ENCODE peak calls at places on chromosome 17, in eight cellular contexts. H, F, G, Q, D, V, U and B are unnamed samples. For H3K9me3, the result is how much of the 10 kb centered on the place peaks cover.

GRCh38 chr17:32298298-32298697 is 32.7 kb downstream of the RHBDL3 start:
- DNase-seq in D (no peak), Q (no peak), U (no peak), V (no peak), H (no peak), F (no peak), G (no peak), B (no peak)

GRCh38 chr17:29140051-29140582 is 40.1 kb downstream of the MYO18A start:
- DNase-seq in U (no peak), V (peak), H (peak), Q (peak), D (peak), F (peak), G (peak), B (no peak)

GRCh38 chr17:28701987-28702751 is 9.5 kb downstream of the PROCA1 start:
- DNase-seq in F (no peak), H (no peak), D (no peak), Q (no peak), U (no peak), V (no peak), G (no peak), B (no peak)

GRCh38 chr17:45104907-45105624 is 27.2 kb downstream of the PLCD3 start:
- DNase-seq in D (no peak), U (no peak), H (no peak), G (no peak), V (no peak), Q (no peak), F (no peak), B (no peak)

GRCh38 chr17:4834621-4835020 is 1.5 kb downstream of the MINK1 start:
- DNase-seq in H (no peak), U (no peak), Q (peak), D (no peak), F (no peak), G (no peak), V (no peak), B (no peak)

GRCh38 chr17:14464741-14465140 is 163.9 kb downstream of the HS3ST3B1 start:
- DNase-seq in F (no peak), H (peak), V (peak), D (no peak), U (no peak), G (no peak), Q (no peak), B (no peak)

GRCh38 chr17:19387921-19388521 is 1.0 kb upstream of the MFAP4 start:
- DNase-seq in F (no peak), V (peak), H (no peak), U (no peak), G (no peak), D (no peak), Q (no peak), B (no peak)

GRCh38 chr17:62963296-62963695 is 2.7 kb upstream of the TANC2 start:
- DNase-seq in Q (no peak), V (peak), D (peak), H (no peak), F (no peak), U (peak), G (no peak), B (no peak)

GRCh38 chr17:44900894-44901293 is 1.6 kb upstream of the EFTUD2 start:
- DNase-seq in V (peak), U (no peak), H (no peak), F (no peak), Q (no peak), D (peak), G (no peak), B (no peak)

GRCh38 chr17:45296003-45296832 is 20.6 kb downstream of the MAP3K14 start:
- DNase-seq in F (no peak), D (no peak), U (no peak), H (no peak), Q (peak), V (peak), G (no peak), B (no peak)

GRCh38 chr17:28643979-28644781 is 778 bp downstream of the BLTP2 start:
- DNase-seq in V (peak), G (peak), U (peak), Q (peak), D (peak), H (peak), F (no peak), B (peak)

GRCh38 chr17:79933863-79934652 is 94.8 kb upstream of the CBX4 start:
- DNase-seq in H (no peak), V (peak), G (peak), D (peak), Q (peak), F (no peak), U (no peak), B (no peak)

GRCh38 chr17:29758255-29758654 is 135.5 kb upstream of the CORO6 start:
- DNase-seq in Q (no peak), H (no peak), U (no peak), V (no peak), F (no peak), G (no peak), D (no peak), B (no peak)

GRCh38 chr17:4771519-4772234 is at the start of gene TM4SF5:
- DNase-seq in D (no peak), Q (peak), H (no peak), F (no peak), U (no peak), V (no peak), G (peak), B (no peak)

GRCh38 chr17:64245218-64246145 is 17.6 kb downstream of the TEX2 start:
- DNase-seq in Q (no peak), F (no peak), G (no peak), H (no peak), U (no peak), D (no peak), V (peak), B (no peak)

GRCh38 chr17:79910985-79911361 is 71.7 kb upstream of the CBX4 start:
- DNase-seq in U (no peak), V (no peak), F (no peak), D (no peak), H (no peak), Q (no peak), G (no peak), B (no peak)

GRCh38 chr17:17075037-17075755 is 32.9 kb downstream of the MPRIP start:
- DNase-seq in H (no peak), D (peak), G (no peak), F (peak), Q (no peak), U (no peak), V (peak), B (no peak)

GRCh38 chr17:74448774-74449173 is 16.9 kb downstream of the GPRC5C start:
- DNase-seq in F (no peak), D (no peak), H (no peak), G (no peak), V (no peak), Q (no peak), U (no peak), B (no peak)

GRCh38 chr17:11643851-11644250 is 45.6 kb downstream of the DNAH9 start:
- DNase-seq in H (no peak), Q (no peak), F (no peak), V (no peak), U (no peak), D (no peak), G (no peak), B (no peak)

GRCh38 chr17:66904760-66905637 is 59.5 kb upstream of the CACNG4 start:
- DNase-seq in G (peak), Q (no peak), H (peak), D (peak), F (peak), V (peak), U (no peak), B (no peak)

GRCh38 chr17:1880851-1881630 is 51.2 kb downstream of the RPA1 start:
- DNase-seq in D (no peak), V (peak), F (no peak), Q (no peak), H (no peak), U (no peak), G (no peak), B (no peak)

GRCh38 chr17:5921919-5922318 is 148.3 kb upstream of the WSCD1 start:
- DNase-seq in Q (no peak), G (no peak), F (no peak), H (no peak), V (no peak), D (no peak), U (peak), B (no peak)

GRCh38 chr17:30530346-30531025 is 53.3 kb downstream of the GOSR1 start:
- DNase-seq in G (no peak), D (no peak), V (peak), U (no peak), H (no peak), F (no peak), Q (no peak), B (no peak)

GRCh38 chr17:42581744-42582270 is 4.3 kb upstream of the PSMC3IP start:
- DNase-seq in F (no peak), H (no peak), D (no peak), U (no peak), V (no peak), Q (no peak), G (no peak), B (no peak)

GRCh38 chr17:62688398-62689140 is 61.1 kb downstream of the MRC2 start:
- DNase-seq in Q (no peak), H (no peak), U (no peak), D (no peak), V (no peak), G (no peak), F (no peak), B (no peak)

GRCh38 chr17:64326420-64327054 is 63.5 kb upstream of the TEX2 start:
- DNase-seq in G (peak), F (peak), H (peak), V (no peak), Q (peak), U (no peak), D (peak), B (no peak)

GRCh38 chr17:77451271-77451893 is 310.6 kb downstream of the SEC14L1 start:
- DNase-seq in D (peak), V (peak), F (peak), Q (peak), U (no peak), H (peak), G (peak), B (no peak)
- TF ChIP-seq POLR2A in D (no peak), V (no peak), F (no peak), Q (no peak), U (no peak), H (peak), G (no peak), B (no peak)

GRCh38 chr17:83154311-83155127 is 75.1 kb downstream of the METRNL start:
- DNase-seq in G (no peak), U (no peak), F (no peak), V (no peak), D (no peak), H (no peak), Q (no peak), B (peak)

GRCh38 chr17:83153681-83154310 is 74.4 kb downstream of the METRNL start:
- DNase-seq in V (no peak), Q (no peak), H (no peak), D (no peak), G (no peak), F (no peak), U (no peak), B (peak)

GRCh38 chr17:83152221-83152744 is 72.9 kb downstream of the METRNL start:
- DNase-seq in U (no peak), D (no peak), H (no peak), Q (no peak), G (no peak), F (no peak), V (no peak), B (peak)

GRCh38 chr17:83151442-83152220 is 72.2 kb downstream of the METRNL start:
- DNase-seq in Q (no peak), G (no peak), U (no peak), D (no peak), H (no peak), V (peak), F (peak), B (peak)

DNA sequence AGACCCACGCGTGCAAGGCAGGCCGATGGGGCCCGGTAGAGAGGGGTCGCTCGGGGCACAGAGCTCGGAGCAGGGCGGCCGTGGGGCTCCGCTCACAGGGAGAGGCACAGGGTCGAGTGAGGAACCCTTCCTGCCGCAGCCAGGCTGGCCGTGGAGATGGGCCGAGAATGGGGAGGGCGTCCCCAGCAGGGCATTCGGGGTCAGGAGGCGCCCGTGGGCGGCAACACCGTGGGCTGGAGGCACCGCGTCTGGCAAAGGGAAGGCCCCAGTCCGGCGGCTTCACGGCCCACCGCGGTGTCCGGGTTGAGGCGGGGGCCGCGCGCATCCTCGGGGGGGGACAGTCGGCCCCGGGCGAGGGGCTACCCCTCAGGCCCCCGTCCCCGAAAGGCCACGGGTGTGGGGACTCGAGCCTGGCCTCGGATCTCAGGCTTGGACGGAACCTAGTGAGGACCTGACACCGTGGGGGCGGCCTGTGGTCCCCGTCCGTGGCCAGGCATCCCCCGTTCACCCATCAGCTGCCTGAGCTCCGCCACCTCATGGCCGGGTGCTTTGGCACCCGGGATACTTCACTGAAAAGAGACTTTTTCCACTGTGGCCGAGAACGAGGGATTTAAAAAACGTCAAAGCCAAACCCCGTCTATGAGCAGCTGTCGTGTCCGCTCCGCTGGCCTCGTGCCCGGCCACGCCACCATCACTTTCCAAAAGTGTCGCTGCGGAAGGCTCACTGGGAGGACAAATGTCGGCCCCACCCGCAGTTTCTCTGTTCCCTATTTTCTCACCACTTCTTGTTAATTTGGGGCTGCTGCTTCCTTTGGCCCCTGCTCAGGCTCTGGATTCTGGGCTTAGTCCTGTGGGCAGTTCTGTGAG is 73.6 kb downstream of the METRNL start:
- DNase-seq in U (no peak), Q (peak), D (peak), F (no peak), G (no peak), V (no peak), H (no peak), B (peak)
- H3K9me3 ChIP-seq in U (under half), Q (under half), D (under half), F (under half), G (under half), V (under half), H (under half), B (under half)

GRCh38 chr17:78359216-78359935 is 501 bp downstream of the SOCS3 start:
- DNase-seq in H (no peak), Q (no peak), G (no peak), U (no peak), F (peak), V (no peak), D (no peak), B (no peak)
- TF ChIP-seq POLR2A in H (no peak), Q (no peak), G (no peak), U (no peak), F (no peak), V (no peak), D (no peak), B (no peak)

GRCh38 chr17:21677126-21677910 is 15.0 kb upstream of the KCNJ18 start:
- DNase-seq in H (no peak), G (no peak), F (no peak), D (no peak), V (no peak), U (no peak), Q (no peak), B (no peak)
- H3K9me3 ChIP-seq in H (under half), G (under half), F (under half), D (under half), V (half or more), U (under half), Q (under half), B (under half)

DNA sequence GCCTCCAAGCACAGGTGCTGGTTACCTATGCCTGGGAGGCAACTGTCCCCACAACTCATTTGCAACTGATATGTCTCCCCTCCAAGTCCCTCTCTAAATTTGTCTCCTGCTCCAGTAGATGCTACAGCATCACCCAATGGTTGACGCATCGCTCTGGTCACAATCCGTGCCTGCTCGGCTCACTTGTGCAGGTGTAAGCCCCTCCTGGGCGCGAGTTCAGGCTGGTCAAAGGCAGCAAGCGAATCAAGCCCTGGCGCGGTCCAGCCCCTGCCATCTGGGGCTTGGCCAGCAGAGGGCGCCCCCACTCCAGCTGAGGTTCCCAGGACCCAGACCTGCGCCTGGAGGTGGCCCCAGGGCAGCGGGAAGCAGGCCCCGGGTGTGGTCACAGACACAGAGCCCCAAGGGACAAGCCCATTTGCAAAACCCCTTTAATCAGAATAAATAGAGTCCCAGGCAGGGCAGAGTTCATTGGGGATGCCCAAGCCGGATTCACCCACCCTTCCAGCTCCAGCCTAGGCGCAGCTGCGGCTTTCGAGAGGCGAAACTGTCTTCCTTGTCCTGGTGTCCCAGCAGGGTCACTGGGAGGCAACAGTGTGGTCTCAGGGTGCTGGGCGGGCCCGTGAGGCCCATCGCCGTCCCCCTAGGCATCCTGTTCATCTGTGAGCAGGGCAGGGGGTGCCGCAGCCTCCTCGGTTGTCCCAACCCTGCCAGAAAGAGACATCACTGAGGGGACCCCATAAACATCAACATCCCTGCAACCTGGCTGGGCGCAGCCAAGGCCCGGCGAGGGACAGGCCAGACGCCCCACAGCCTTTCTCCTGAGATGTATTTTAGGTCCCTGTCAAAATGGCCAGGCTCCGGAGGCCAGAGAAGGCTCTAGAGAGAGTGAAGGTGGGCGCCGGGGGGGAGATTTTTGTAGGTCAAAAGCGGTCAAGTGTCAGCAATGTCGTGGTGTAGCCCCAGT is 15.8 kb downstream of the TMC6 start:
- DNase-seq in H (peak), D (peak), V (peak), U (peak), Q (peak), F (peak), G (peak), B (no peak)
- TF ChIP-seq POLR2A in H (no peak), D (no peak), V (no peak), U (no peak), Q (peak), F (no peak), G (no peak), B (no peak)

GRCh38 chr17:68753985-68754769 is 153.0 kb upstream of the FAM20A start:
- DNase-seq in D (no peak), Q (no peak), U (no peak), F (no peak), H (no peak), G (no peak), V (no peak), B (no peak)

GRCh38 chr17:68749742-68750562 is 148.8 kb upstream of the FAM20A start:
- DNase-seq in U (no peak), G (no peak), H (no peak), F (no peak), Q (no peak), D (no peak), V (no peak), B (no peak)

GRCh38 chr17:68748381-68748780 is 147.2 kb upstream of the FAM20A start:
- DNase-seq in F (no peak), G (no peak), U (no peak), V (no peak), Q (no peak), D (no peak), H (no peak), B (no peak)
- H3K9me3 ChIP-seq in F (under half), G (under half), U (under half), V (under half), Q (under half), D (under half), H (under half), B (under half)